ENCODE peak calls at places on chromosomes 12 and 14, in five cellular contexts. O is left ventricle myocardium inferior, U is cardiac muscle cell, W is IMR-90, B is GM13977. Z is an unnamed sample.

GRCh38 chr12:51932218-51933076 is 19.1 kb upstream of the ACVR1B start:
- DNase-seq in O (no peak), U (no peak), W (no peak), B (no peak), Z (no peak)

GRCh38 chr12:48631071-48631470 is 51.0 kb downstream of the KANSL2 start:
- DNase-seq in O (no peak), U (no peak), W (no peak), B (no peak), Z (no peak)

GRCh38 chr12:32270818-32271710 is 128.3 kb upstream of the FGD4 start:
- DNase-seq in O (no peak), U (peak), W (peak), B (no peak), Z (no peak)

GRCh38 chr12:27229367-27229766 is 14.7 kb upstream of the STK38L start:
- DNase-seq in O (no peak), U (no peak), W (no peak), B (no peak), Z (no peak)

GRCh38 chr12:497501-498160 is 37.9 kb downstream of the B4GALNT3 start:
- DNase-seq in O (no peak), U (no peak), W (no peak), B (no peak), Z (no peak)

GRCh38 chr14:78086342-78086741 is 83.8 kb upstream of the NRXN3 start:
- DNase-seq in O (no peak), U (no peak), W (no peak), B (no peak), Z (no peak)

GRCh38 chr12:120090211-120090610 is 26.3 kb downstream of the RAB35 start:
- DNase-seq in O (no peak), U (no peak), W (no peak), B (no peak), Z (no peak)

GRCh38 chr12:115609356-115609755 is 668.1 kb downstream of the MED13L start:
- DNase-seq in O (no peak), U (no peak), W (peak), B (no peak), Z (no peak)

GRCh38 chr12:57759360-57759980 is 4.6 kb downstream of the MARCHF9 start:
- DNase-seq in O (no peak), U (no peak), W (no peak), B (no peak), Z (no peak)

GRCh38 chr12:52415870-52416750 is 10.0 kb upstream of the KRT82 start:
- DNase-seq in O (no peak), U (peak), W (peak), B (no peak), Z (no peak)

GRCh38 chr12:64729909-64730584 is 29.2 kb downstream of the GNS start:
- DNase-seq in O (no peak), U (no peak), W (no peak), B (peak), Z (no peak)

GRCh38 chr12:124625867-124626675 is 58.7 kb upstream of the NCOR2 start:
- DNase-seq in O (peak), U (peak), W (peak), B (no peak), Z (no peak)

GRCh38 chr12:103751600-103751999 is 89.4 kb downstream of the NT5DC3 start:
- DNase-seq in O (no peak), U (peak), W (peak), B (no peak), Z (no peak)

GRCh38 chr12:21775130-21775920 is 819 bp upstream of the KCNJ8 start:
- DNase-seq in O (no peak), U (no peak), W (no peak), B (no peak), Z (no peak)

GRCh38 chr12:120538281-120539156 is 4.4 kb downstream of the RNF10 start:
- DNase-seq in O (peak), U (peak), W (peak), B (no peak), Z (no peak)

GRCh38 chr12:88156075-88156654 is 14.1 kb downstream of the TMTC3 start:
- DNase-seq in O (no peak), U (no peak), W (no peak), B (no peak), Z (no peak)

GRCh38 chr14:24891987-24892729 is 157.8 kb downstream of the STXBP6 start:
- DNase-seq in O (no peak), U (no peak), W (no peak), B (no peak), Z (no peak)

GRCh38 chr14:82412545-82412944 is 878.9 kb upstream of the SEL1L start:
- DNase-seq in O (no peak), U (no peak), W (no peak), B (no peak), Z (no peak)

GRCh38 chr12:81692008-81692407 is 67.1 kb downstream of the PPFIA2 start:
- DNase-seq in O (no peak), U (no peak), W (no peak), B (no peak), Z (no peak)

GRCh38 chr14:99754141-99755067 is 38.8 kb upstream of the EML1 start:
- DNase-seq in O (peak), U (no peak), W (no peak), B (peak), Z (no peak)

GRCh38 chr12:46124132-46124847 is 133.9 kb upstream of the SCAF11 start:
- DNase-seq in O (no peak), U (no peak), W (peak), B (no peak), Z (no peak)

GRCh38 chr12:131912526-131913274 is 16.4 kb upstream of the PUS1 start:
- DNase-seq in O (peak), U (peak), W (peak), B (no peak), Z (no peak)

DNA sequence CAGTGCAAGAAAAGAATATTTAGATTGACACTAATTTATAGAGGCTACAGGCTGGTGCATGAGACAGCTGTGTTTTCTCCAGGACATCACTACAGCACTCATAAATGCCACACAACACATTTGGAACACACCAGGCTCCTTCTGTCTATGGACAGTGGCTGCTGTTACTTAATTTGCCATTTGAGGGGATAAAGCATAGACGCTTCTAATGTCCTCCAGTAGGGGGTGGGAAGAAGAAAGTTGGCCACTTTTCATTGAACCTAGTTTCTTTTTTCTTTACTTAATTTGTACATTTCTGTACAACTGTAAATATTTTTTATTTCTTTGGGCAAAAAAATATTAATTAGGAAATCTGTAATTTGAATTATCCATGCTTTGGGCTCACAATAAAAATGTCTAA is 12.4 kb upstream of the RTN1 start:
- DNase-seq in O (no peak), U (no peak), W (no peak), B (no peak), Z (no peak)
- TF ChIP-seq CTCF in O (no peak), U (peak), W (peak), B (no peak), Z (peak)

GRCh38 chr12:40749863-40750262 is 57.6 kb downstream of the CNTN1 start:
- DNase-seq in O (no peak), U (no peak), W (no peak), B (no peak), Z (no peak)

DNA sequence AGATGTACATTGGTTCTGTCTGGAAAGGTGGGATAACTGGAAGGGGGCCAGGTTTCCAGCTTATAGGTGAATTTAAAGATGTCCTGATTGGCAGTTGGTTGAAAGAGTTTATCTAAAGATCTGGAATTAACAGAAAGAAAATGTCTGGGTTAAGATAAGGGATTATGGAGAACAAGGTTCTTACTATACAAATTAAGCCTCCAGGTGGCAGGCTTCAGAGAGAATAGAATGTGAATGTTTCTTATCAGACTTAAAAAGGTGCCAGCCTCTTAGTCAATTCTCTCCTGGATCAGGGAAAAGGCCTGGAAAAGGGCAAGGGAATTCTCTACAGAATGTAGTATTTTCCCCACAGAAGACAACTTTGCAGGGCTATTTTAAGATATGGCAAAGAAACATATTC is 53.1 kb downstream of the CNTN1 start:
- DNase-seq in O (no peak), U (no peak), W (no peak), B (no peak), Z (no peak)
- TF ChIP-seq CTCF in O (no peak), U (no peak), W (no peak), B (no peak), Z (no peak)

GRCh38 chr14:65230287-65230728 is 128.0 kb upstream of the MAX start:
- DNase-seq in O (peak), U (peak), W (no peak), B (no peak), Z (no peak)

GRCh38 chr14:65228436-65228835 is 126.1 kb upstream of the MAX start:
- DNase-seq in O (no peak), U (no peak), W (no peak), B (peak), Z (peak)

GRCh38 chr14:65231286-65231980 is 129.1 kb upstream of the MAX start:
- DNase-seq in O (no peak), U (no peak), W (no peak), B (no peak), Z (no peak)

GRCh38 chr14:65228956-65229355 is 126.6 kb upstream of the MAX start:
- DNase-seq in O (no peak), U (no peak), W (no peak), B (no peak), Z (no peak)

GRCh38 chr14:65229431-65230286 is 127.3 kb upstream of the MAX start:
- DNase-seq in O (peak), U (peak), W (no peak), B (no peak), Z (no peak)
- TF ChIP-seq CTCF in O (no peak), U (no peak), W (no peak), B (no peak), Z (no peak)

GRCh38 chr12:130016194-130016593 is 112.4 kb upstream of the TMEM132D start:
- DNase-seq in O (no peak), U (no peak), W (no peak), B (no peak), Z (no peak)

GRCh38 chr12:130014485-130014807 is 110.6 kb upstream of the TMEM132D start:
- DNase-seq in O (no peak), U (no peak), W (no peak), B (no peak), Z (no peak)

GRCh38 chr12:130016986-130017385 is 113.2 kb upstream of the TMEM132D start:
- DNase-seq in O (no peak), U (no peak), W (no peak), B (no peak), Z (no peak)

GRCh38 chr12:130011611-130012385 is 108.0 kb upstream of the TMEM132D start:
- DNase-seq in O (no peak), U (no peak), W (no peak), B (no peak), Z (no peak)

DNA sequence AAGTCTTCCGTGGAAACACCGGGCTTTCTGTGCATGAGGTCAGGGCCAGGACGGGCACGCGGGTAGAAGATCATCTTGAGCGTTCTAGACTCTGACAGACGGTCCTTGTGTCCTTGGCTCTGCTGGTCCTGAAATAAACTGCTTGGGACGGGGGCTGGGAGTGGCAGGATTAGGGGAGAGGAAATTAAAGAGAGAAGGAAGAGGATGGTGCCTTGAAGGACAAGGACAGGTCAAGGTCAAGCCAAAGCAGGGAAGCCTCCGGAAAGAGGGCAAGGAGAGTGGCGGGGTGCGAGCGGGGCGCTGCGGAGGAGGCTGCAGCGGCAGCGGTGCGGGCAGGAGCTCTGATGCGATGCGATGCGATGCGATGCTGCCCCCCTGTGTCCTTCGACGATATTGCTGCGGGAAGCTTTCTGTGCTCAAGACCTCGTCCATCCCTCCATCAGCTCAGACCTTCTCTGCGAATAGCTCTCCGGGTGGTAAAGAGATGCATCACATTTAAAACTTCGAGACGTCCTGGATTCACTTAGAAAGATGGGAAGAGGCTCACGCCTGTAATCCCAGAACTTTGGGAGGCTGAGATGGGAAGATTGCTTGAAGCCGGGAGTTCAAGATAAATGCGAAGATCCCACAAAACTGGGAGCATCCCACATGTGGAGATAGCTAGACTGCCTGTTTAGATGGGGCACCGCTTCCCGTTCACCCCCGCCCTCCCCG is 110.1 kb upstream of the TMEM132D start:
- DNase-seq in O (peak), U (peak), W (no peak), B (peak), Z (no peak)
- TF ChIP-seq CTCF in O (peak), U (peak), W (peak), B (peak), Z (peak)

GRCh38 chr14:64706552-64707193 is 2.4 kb downstream of the PLEKHG3 start:
- DNase-seq in O (no peak), U (no peak), W (no peak), B (no peak), Z (no peak)

GRCh38 chr14:64707661-64708060 is 3.4 kb downstream of the PLEKHG3 start:
- DNase-seq in O (no peak), U (peak), W (peak), B (no peak), Z (no peak)

GRCh38 chr14:64706119-64706465 is 1.9 kb downstream of the PLEKHG3 start:
- DNase-seq in O (no peak), U (no peak), W (no peak), B (no peak), Z (no peak)

GRCh38 chr14:64709126-64709525 is 4.9 kb downstream of the PLEKHG3 start:
- DNase-seq in O (no peak), U (no peak), W (no peak), B (no peak), Z (no peak)

GRCh38 chr14:64708148-64709004 is 4.2 kb downstream of the PLEKHG3 start:
- DNase-seq in O (no peak), U (peak), W (peak), B (no peak), Z (no peak)
- TF ChIP-seq CTCF in O (no peak), U (no peak), W (no peak), B (no peak), Z (no peak)

GRCh38 chr14:101665478-101666078 is 95.9 kb upstream of the PPP2R5C start:
- DNase-seq in O (no peak), U (peak), W (peak), B (peak), Z (peak)
- TF ChIP-seq CTCF in O (peak), U (peak), W (peak), B (peak), Z (peak)

DNA sequence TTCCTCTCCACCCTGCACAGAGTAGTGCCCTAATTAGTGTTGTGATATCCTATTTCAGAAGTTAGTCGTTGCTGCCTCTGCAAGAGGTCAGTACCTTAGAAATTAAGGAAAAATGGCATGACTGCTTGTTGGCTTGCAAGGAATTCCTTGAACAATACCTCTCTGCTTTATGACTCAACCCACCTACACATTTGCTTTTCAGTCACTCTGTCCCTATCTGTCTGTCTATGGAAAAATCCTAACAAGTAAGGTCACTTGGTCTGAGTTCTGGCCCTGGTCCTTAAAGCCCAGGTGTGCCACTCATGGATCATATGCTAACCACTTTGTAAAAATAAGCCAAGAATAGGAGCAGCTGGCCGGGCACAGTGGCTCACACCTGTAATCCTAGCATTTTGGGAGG is 116.4 kb upstream of the ATF1 start:
- DNase-seq in O (no peak), U (peak), W (peak), B (no peak), Z (no peak)
- TF ChIP-seq CTCF in O (no peak), U (no peak), W (no peak), B (no peak), Z (no peak)

GRCh38 chr14:105945891-105946290 is 419.5 kb downstream of the TMEM121 start:
- DNase-seq in O (no peak), U (no peak), W (no peak), B (no peak), Z (no peak)
- TF ChIP-seq CTCF in O (peak), U (no peak), W (no peak), B (peak), Z (peak)

GRCh38 chr12:112087055-112087850 is 21.3 kb downstream of the NAA25 start:
- DNase-seq in O (no peak), U (no peak), W (no peak), B (no peak), Z (no peak)
- TF ChIP-seq CTCF in O (no peak), U (peak), W (peak), B (no peak), Z (no peak)

GRCh38 chr12:93125126-93125525 is 196.0 kb upstream of the EEA1 start:
- DNase-seq in O (no peak), U (no peak), W (no peak), B (no peak), Z (no peak)

GRCh38 chr12:93126069-93126474 is 197.0 kb upstream of the EEA1 start:
- DNase-seq in O (no peak), U (no peak), W (no peak), B (no peak), Z (no peak)

GRCh38 chr12:93127107-93127560 is 198.0 kb upstream of the EEA1 start:
- DNase-seq in O (no peak), U (no peak), W (no peak), B (no peak), Z (no peak)

GRCh38 chr12:93128332-93128707 is 199.2 kb upstream of the EEA1 start:
- DNase-seq in O (peak), U (no peak), W (no peak), B (no peak), Z (no peak)

DNA sequence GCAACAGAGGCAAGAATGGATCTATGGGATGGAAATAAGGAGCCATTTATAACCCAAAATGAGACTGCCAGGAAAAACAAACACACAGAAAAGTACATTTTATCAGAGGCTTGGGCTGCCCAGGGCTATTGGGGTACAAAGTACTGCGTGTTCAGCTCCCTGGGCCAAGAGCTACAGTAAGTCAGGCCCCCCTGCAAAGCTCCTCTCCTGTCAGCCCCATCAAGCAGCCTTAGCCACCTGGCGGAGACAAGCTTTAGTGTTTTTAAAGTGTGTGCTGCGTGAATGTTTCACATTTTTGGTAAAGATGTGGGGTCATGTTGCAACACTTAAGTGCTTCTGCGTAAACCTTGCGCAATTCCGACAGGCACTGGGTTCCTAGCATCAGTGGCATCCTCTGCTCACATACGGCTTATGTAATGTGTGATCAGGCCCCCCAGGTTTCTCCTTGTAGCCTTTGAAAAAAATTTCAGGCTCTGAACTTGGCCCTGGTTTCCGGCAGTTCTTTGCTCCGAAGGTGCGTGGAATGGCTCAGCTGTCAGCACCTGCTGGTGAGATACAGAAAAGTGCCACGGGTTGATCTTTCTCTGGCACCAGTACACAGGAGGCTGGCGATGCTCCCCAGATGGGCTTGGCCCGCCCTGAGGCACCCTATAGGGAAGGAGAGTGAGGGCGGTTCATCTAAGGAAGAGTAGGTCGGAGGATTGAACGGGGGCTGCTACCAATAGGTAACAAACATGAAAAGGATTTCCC is 198.7 kb upstream of the EEA1 start:
- DNase-seq in O (peak), U (peak), W (peak), B (no peak), Z (no peak)
- TF ChIP-seq CTCF in O (peak), U (peak), W (peak), B (no peak), Z (peak)

Z was measured in GM12864.